ENCODE peak calls at places on chromosome 1, in nine cellular contexts. N is transverse colon, G is IMR-90, V is suprapubic skin, H is uterus, S is body of pancreas, M is sigmoid colon, Q is heart left ventricle, U is HCT116. I is an unnamed sample.

GRCh38 chr1:25360596-25361581 is 22.8 kb downstream of the TMEM50A start:
- DNase-seq in N (no peak), M (no peak), G (peak), Q (no peak), S (no peak), V (no peak), U (peak), H (no peak), I (peak)

GRCh38 chr1:210850556-210850955 is 283.4 kb downstream of the KCNH1 start:
- DNase-seq in G (no peak), V (no peak), S (no peak), U (no peak), N (no peak), H (no peak), Q (no peak), M (no peak), I (no peak)

GRCh38 chr1:185972096-185972875 is 238.1 kb downstream of the HMCN1 start:
- DNase-seq in U (no peak), M (no peak), G (peak), Q (no peak), S (no peak), N (no peak), V (no peak), H (no peak), I (no peak)

GRCh38 chr1:206846475-206846874 is 18.9 kb upstream of the IL20 start:
- DNase-seq in G (no peak), N (no peak), S (peak), H (no peak), U (no peak), M (no peak), V (no peak), Q (no peak), I (no peak)

GRCh38 chr1:190001187-190001586 is 476.5 kb downstream of the BRINP3 start:
- DNase-seq in M (no peak), G (peak), N (no peak), V (no peak), U (no peak), Q (no peak), S (no peak), H (no peak), I (no peak)

GRCh38 chr1:230317823-230318819 is 108.0 kb downstream of the PGBD5 start:
- DNase-seq in G (no peak), V (peak), S (peak), N (peak), Q (peak), H (no peak), U (no peak), M (peak), I (no peak)

GRCh38 chr1:34984435-34985062 is 598 bp downstream of the TMEM35B start:
- DNase-seq in V (peak), Q (peak), U (no peak), N (peak), H (peak), G (peak), S (no peak), M (peak), I (peak)

GRCh38 chr1:21589618-21590017 is 79.5 kb downstream of the RAP1GAP start:
- DNase-seq in M (no peak), U (no peak), S (no peak), H (no peak), G (no peak), V (no peak), N (no peak), Q (no peak), I (no peak)

GRCh38 chr1:29343476-29343875 is 107.2 kb downstream of the PTPRU start:
- DNase-seq in Q (no peak), G (no peak), S (no peak), H (no peak), M (no peak), V (no peak), U (no peak), N (no peak), I (no peak)

GRCh38 chr1:10744654-10745238 is 51.7 kb downstream of the CASZ1 start:
- DNase-seq in U (no peak), N (no peak), G (no peak), V (no peak), Q (peak), M (no peak), H (no peak), S (no peak), I (no peak)

GRCh38 chr1:110190282-110190929 is 19.7 kb upstream of the KCNC4 start:
- DNase-seq in G (no peak), N (no peak), H (no peak), V (no peak), U (no peak), S (peak), M (no peak), Q (peak), I (no peak)

GRCh38 chr1:202154766-202155477 is 5.5 kb downstream of the PTPN7 start:
- DNase-seq in H (no peak), N (peak), Q (no peak), U (peak), M (no peak), S (peak), V (no peak), G (peak), I (peak)

GRCh38 chr1:55720243-55720642 is 505.1 kb upstream of the USP24 start:
- DNase-seq in S (peak), V (no peak), M (peak), H (no peak), N (peak), G (peak), U (no peak), Q (peak), I (no peak)

GRCh38 chr1:228154685-228155571 is 5.2 kb downstream of the GJC2 start:
- DNase-seq in G (no peak), V (peak), M (peak), U (no peak), Q (no peak), N (no peak), S (peak), H (no peak), I (no peak)

GRCh38 chr1:109927908-109928307 is 17.3 kb downstream of the CSF1 start:
- DNase-seq in U (no peak), M (peak), G (peak), V (peak), N (peak), Q (peak), H (peak), S (peak), I (no peak)

GRCh38 chr1:60573726-60574409 is 500.3 kb upstream of the C1orf87 start:
- DNase-seq in U (peak), H (no peak), Q (no peak), N (no peak), S (no peak), M (no peak), V (no peak), G (no peak), I (no peak)

GRCh38 chr1:2496087-2496622 is 20.1 kb downstream of the PLCH2 start:
- DNase-seq in M (no peak), S (no peak), N (peak), G (no peak), V (no peak), Q (no peak), U (no peak), H (no peak), I (no peak)

GRCh38 chr1:2132222-2133038 is 62.1 kb downstream of the FAAP20 start:
- DNase-seq in U (no peak), N (peak), G (peak), M (peak), H (peak), S (peak), V (peak), Q (peak), I (peak)

GRCh38 chr1:234844479-234845031 is 234.6 kb upstream of the IRF2BP2 start:
- DNase-seq in S (no peak), N (no peak), V (no peak), U (no peak), H (no peak), M (no peak), G (peak), Q (no peak), I (no peak)

GRCh38 chr1:39129514-39129913 is 75.0 kb upstream of the MACF1 start:
- DNase-seq in S (no peak), H (no peak), U (no peak), V (no peak), G (peak), M (no peak), Q (no peak), N (no peak), I (no peak)

GRCh38 chr1:159473335-159473734 is 33.8 kb downstream of the OR10J1 start:
- DNase-seq in U (no peak), H (no peak), V (no peak), G (no peak), Q (no peak), M (no peak), N (no peak), S (no peak), I (no peak)

GRCh38 chr1:212256404-212256803 is 28.8 kb upstream of the PPP2R5A start:
- DNase-seq in H (no peak), G (no peak), V (no peak), U (no peak), Q (no peak), M (no peak), N (no peak), S (no peak), I (no peak)

GRCh38 chr1:63537006-63537405 is 13.7 kb downstream of the EFCAB7 start:
- DNase-seq in M (no peak), H (no peak), S (no peak), G (no peak), V (no peak), N (no peak), Q (no peak), U (no peak), I (no peak)

GRCh38 chr1:235631816-235632215 is 17.8 kb downstream of the GNG4 start:
- DNase-seq in V (no peak), Q (no peak), G (no peak), M (no peak), S (no peak), N (no peak), H (no peak), U (no peak), I (no peak)

GRCh38 chr1:86926886-86927285 is 12.5 kb downstream of the HS2ST1 start:
- DNase-seq in M (no peak), S (no peak), G (no peak), V (no peak), H (no peak), U (no peak), Q (no peak), N (no peak), I (no peak)

GRCh38 chr1:212217633-212218032 is 67.6 kb upstream of the PPP2R5A start:
- DNase-seq in G (no peak), S (no peak), M (no peak), Q (no peak), H (no peak), V (no peak), N (peak), U (no peak), I (no peak)

GRCh38 chr1:210251680-210252490 is 19.3 kb downstream of the SERTAD4 start:
- DNase-seq in N (peak), Q (no peak), U (no peak), G (no peak), V (no peak), S (peak), H (no peak), M (no peak), I (no peak)

GRCh38 chr1:193680247-193680923 is 494.0 kb upstream of the B3GALT2 start:
- DNase-seq in M (no peak), H (no peak), Q (no peak), N (no peak), G (no peak), V (no peak), U (no peak), S (no peak), I (no peak)

GRCh38 chr1:116737020-116737854 is 17.0 kb upstream of the CD2 start:
- DNase-seq in Q (peak), G (peak), U (peak), S (peak), M (no peak), V (no peak), N (peak), H (peak), I (peak)

GRCh38 chr1:157050836-157051235 is 5.3 kb upstream of the ARHGEF11 start:
- DNase-seq in G (no peak), N (no peak), V (no peak), U (no peak), M (no peak), Q (no peak), H (no peak), S (no peak), I (no peak)

DNA sequence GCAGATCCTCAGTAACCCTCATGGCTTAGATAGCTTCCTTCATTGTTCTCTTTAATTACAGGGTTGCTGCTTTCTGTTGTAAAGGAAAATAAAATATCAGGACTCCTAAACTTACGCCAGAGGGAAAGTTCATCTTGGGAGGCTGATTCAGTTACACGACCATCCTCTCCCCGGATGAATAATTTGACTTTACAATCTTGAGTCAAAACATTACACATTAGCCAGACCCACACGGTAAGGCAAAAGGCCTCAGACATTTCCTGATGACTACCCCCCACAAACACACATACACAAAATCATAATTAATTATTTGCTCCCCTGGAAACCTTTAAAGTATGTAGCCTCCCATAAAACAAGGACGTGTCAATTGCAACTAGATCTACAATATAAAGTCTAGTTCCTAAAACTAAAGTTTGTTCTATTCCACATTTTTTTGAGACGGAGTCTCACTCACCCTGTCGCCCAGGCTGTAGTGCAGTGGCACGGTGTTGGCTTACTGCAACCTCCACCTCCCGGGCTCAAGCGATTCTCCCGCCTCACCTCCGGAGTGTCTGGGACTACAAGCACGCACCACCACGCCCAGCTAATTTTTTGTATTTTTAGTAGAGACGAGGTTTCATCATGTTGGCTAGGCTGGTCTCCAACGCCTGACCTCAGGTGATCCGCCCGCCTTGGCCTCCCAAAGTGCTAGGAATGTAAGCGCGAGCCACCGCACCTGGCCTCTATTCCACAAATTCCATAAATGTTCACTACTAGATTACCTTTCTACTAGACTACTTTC is 830 bp upstream of the PRDX1 start:
- DNase-seq in H (no peak), N (no peak), S (no peak), M (no peak), U (peak), V (no peak), G (peak), Q (no peak), I (no peak)
- TF ChIP-seq POLR2A in H (no peak), N (no peak), S (no peak), M (no peak), U (no peak), V (no peak), G (no peak), Q (no peak), I (no peak)

GRCh38 chr1:42816600-42817439 is at the start of the genes ERMAP and SVBP:
- DNase-seq in G (peak), H (peak), Q (peak), M (peak), N (peak), S (peak), U (peak), V (peak), I (peak)
- TF ChIP-seq POLR2A in G (peak), H (no peak), Q (peak), M (no peak), N (peak), S (peak), U (no peak), V (no peak), I (peak)

DNA sequence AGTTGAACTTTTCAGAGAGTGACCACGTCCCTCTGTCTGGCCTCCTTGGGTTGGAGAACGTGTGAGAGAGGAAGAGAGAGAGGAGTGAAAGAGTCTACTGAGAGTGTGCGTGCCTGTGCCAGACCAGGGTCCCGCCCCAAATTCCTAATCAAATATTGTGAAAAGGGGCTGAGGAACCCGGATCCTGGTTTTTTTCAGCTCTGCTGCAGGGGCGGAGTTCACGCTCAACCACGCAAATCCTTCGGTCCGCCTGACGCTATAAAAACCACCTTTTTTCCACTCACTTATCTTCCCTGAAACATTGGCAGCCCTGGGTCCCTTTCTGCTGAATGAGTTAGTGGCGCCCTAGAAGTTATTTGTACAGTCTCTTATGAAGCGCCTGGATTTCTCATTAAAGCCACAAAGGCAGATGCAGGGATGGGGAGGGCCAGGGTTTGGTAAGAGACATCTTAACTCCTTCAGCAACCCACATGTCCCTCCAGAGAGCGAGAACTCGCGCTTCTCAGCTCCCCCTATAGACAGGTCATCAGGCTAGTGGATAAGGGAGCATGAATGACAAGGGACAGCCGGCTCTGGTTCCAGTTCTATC is at the start of gene FMOD:
- DNase-seq in Q (peak), S (peak), G (peak), U (no peak), V (no peak), M (peak), N (peak), H (peak), I (no peak)
- TF ChIP-seq POLR2A in Q (no peak), S (peak), G (no peak), U (no peak), V (no peak), M (no peak), N (no peak), H (no peak), I (no peak)

DNA sequence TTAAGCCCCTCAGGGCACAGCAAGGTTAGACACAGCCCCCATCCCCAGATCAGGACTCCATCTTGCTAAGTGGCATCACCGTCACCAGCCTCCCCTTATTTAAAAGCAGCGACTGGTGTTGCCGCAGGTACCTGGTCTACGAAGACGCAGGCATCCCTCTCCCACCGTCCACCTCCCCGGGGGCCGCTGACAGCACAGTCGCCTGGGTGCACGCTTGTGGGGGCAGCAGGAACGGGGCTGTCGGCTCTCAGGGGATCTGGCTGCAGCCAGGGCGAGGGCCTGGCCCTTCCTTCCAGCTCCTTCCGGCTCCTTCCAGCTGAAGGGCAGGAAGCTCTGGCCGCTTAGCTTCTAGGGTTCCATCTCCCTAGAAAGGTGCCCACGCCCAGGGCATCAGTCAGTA is 17.6 kb upstream of the CCDC27 start:
- DNase-seq in V (no peak), G (no peak), U (no peak), H (no peak), N (no peak), Q (no peak), M (no peak), S (no peak), I (no peak)
- TF ChIP-seq POLR2A in V (no peak), G (no peak), U (no peak), H (no peak), N (no peak), Q (no peak), M (no peak), S (no peak), I (no peak)

GRCh38 chr1:23799570-23800395 is 771 bp downstream of the GALE start:
- DNase-seq in M (no peak), N (peak), S (peak), V (peak), Q (peak), G (peak), H (peak), U (peak), I (peak)
- TF ChIP-seq POLR2A in M (peak), N (peak), S (peak), V (no peak), Q (peak), G (no peak), H (no peak), U (peak), I (peak)

GRCh38 chr1:155001438-155001687 is 1.2 kb upstream of the ZBTB7B start:
- DNase-seq in Q (no peak), V (no peak), N (no peak), H (no peak), M (no peak), U (no peak), G (no peak), S (no peak), I (no peak)

GRCh38 chr1:155003766-155004351 is 1.3 kb downstream of the ZBTB7B start:
- DNase-seq in U (no peak), M (peak), H (peak), Q (peak), G (peak), S (peak), N (peak), V (no peak), I (peak)

GRCh38 chr1:155001688-155002474 is 721 bp upstream of the ZBTB7B start:
- DNase-seq in Q (peak), N (peak), G (peak), M (peak), H (peak), U (peak), V (peak), S (peak), I (peak)

GRCh38 chr1:155003227-155003765 is 694 bp downstream of the ZBTB7B start:
- DNase-seq in U (no peak), S (peak), N (peak), Q (peak), G (no peak), V (no peak), M (no peak), H (peak), I (no peak)

DNA sequence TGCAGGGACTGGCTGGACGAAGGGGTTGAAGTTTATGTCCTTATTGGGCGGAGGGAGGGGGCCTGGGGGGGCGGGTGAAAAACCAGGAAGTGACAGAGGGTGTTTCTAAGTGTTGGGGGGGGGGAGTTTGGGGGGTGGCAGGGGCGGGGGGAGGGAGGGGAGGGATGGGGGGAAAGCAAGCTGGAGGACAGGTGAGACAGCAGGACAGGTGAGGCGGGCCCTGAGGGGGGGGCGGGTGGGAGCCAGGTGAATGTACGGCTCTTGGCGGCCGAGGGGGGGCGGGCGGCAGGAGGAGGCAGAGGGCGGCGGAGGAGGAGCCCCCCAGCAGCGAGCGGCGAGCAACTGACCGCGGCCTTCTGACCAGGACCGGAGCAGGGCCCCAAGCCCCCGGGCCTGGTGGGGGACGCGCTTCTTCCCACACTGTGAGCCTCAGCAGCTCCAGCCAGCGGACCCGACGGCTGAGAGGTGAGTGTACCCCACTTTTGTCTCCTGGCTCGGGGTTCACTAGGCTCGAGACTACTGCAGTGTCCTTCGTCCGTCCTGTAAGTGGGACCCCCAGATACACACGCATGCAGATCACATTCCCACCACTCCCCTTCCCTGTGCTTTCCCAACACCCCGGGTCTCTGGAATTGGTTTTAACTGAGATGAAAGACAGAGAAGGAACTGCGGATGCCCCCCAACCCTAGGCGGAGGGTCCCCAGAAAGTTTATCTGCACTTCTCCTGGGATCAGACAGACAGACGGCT is at the start of gene ZBTB7B:
- DNase-seq in N (peak), Q (peak), V (no peak), G (no peak), M (no peak), H (no peak), U (no peak), S (peak), I (no peak)
- TF ChIP-seq POLR2A in N (peak), Q (no peak), V (no peak), G (no peak), M (no peak), H (no peak), U (no peak), S (peak), I (no peak)

I was measured in H54.